ENCODE peak calls at places on chromosomes 4 and X, in eight cellular contexts. One of them, this sample, is unnamed.

GRCh38 chrX:115449742-115450141 is 111.2 kb upstream of the PLS3 start:
- DNase-seq in dermis microvascular lymphatic vessel endothelial cell: peak
- DNase-seq in KG1: no peak
- DNase-seq in stimulated activated CD8-positive, alpha-beta memory T cell treated with anti-CD3 and anti-CD28 coated beads, Interleukin-4, amount 100 ng/mL, for 1 hour: no peak
- DNase-seq in mucosa of gallbladder: peak
- DNase-seq in effector CD4-positive, alpha-beta T cell: no peak
- DNase-seq in astrocyte of the spinal cord: peak
- DNase-seq in SW480: no peak
- DNase-seq in this sample: peak

GRCh38 chr4:83591730-83592129 is 55.8 kb downstream of the GPAT3 start:
- DNase-seq in dermis microvascular lymphatic vessel endothelial cell: no peak
- DNase-seq in KG1: no peak
- DNase-seq in mucosa of gallbladder: no peak
- DNase-seq in effector CD4-positive, alpha-beta T cell: no peak
- DNase-seq in astrocyte of the spinal cord: no peak
- DNase-seq in SW480: no peak
- DNase-seq in stimulated activated CD8-positive, alpha-beta memory T cell treated with anti-CD3 and anti-CD28 coated beads, Interleukin-4, amount 100 ng/mL, for 1 hour: no peak
- DNase-seq in this sample: no peak

GRCh38 chr4:101806914-101807313 is 16.4 kb downstream of the BANK1 start:
- DNase-seq in effector CD4-positive, alpha-beta T cell: no peak
- DNase-seq in SW480: no peak
- DNase-seq in KG1: no peak
- DNase-seq in mucosa of gallbladder: no peak
- DNase-seq in astrocyte of the spinal cord: no peak
- DNase-seq in stimulated activated CD8-positive, alpha-beta memory T cell treated with anti-CD3 and anti-CD28 coated beads, Interleukin-4, amount 100 ng/mL, for 1 hour: no peak
- DNase-seq in dermis microvascular lymphatic vessel endothelial cell: no peak
- DNase-seq in this sample: peak

GRCh38 chr4:119693127-119693526 is 64.5 kb upstream of the PDE5A start:
- DNase-seq in SW480: no peak
- DNase-seq in effector CD4-positive, alpha-beta T cell: no peak
- DNase-seq in dermis microvascular lymphatic vessel endothelial cell: no peak
- DNase-seq in stimulated activated CD8-positive, alpha-beta memory T cell treated with anti-CD3 and anti-CD28 coated beads, Interleukin-4, amount 100 ng/mL, for 1 hour: no peak
- DNase-seq in KG1: no peak
- DNase-seq in astrocyte of the spinal cord: peak
- DNase-seq in mucosa of gallbladder: no peak
- DNase-seq in this sample: peak

GRCh38 chr4:185865901-185866328 is 53.9 kb upstream of the SORBS2 start:
- DNase-seq in SW480: no peak
- DNase-seq in effector CD4-positive, alpha-beta T cell: no peak
- DNase-seq in dermis microvascular lymphatic vessel endothelial cell: no peak
- DNase-seq in KG1: no peak
- DNase-seq in mucosa of gallbladder: peak
- DNase-seq in stimulated activated CD8-positive, alpha-beta memory T cell treated with anti-CD3 and anti-CD28 coated beads, Interleukin-4, amount 100 ng/mL, for 1 hour: no peak
- DNase-seq in astrocyte of the spinal cord: peak
- DNase-seq in this sample: no peak

GRCh38 chrX:132774312-132774711 is 184.1 kb downstream of the HS6ST2 start:
- DNase-seq in stimulated activated CD8-positive, alpha-beta memory T cell treated with anti-CD3 and anti-CD28 coated beads, Interleukin-4, amount 100 ng/mL, for 1 hour: no peak
- DNase-seq in KG1: no peak
- DNase-seq in SW480: no peak
- DNase-seq in astrocyte of the spinal cord: no peak
- DNase-seq in effector CD4-positive, alpha-beta T cell: no peak
- DNase-seq in mucosa of gallbladder: no peak
- DNase-seq in dermis microvascular lymphatic vessel endothelial cell: no peak
- DNase-seq in this sample: no peak

GRCh38 chr4:185039508-185040273 is 21.4 kb downstream of the HELT start:
- DNase-seq in mucosa of gallbladder: peak
- DNase-seq in KG1: no peak
- DNase-seq in dermis microvascular lymphatic vessel endothelial cell: peak
- DNase-seq in SW480: peak
- DNase-seq in effector CD4-positive, alpha-beta T cell: peak
- DNase-seq in stimulated activated CD8-positive, alpha-beta memory T cell treated with anti-CD3 and anti-CD28 coated beads, Interleukin-4, amount 100 ng/mL, for 1 hour: peak
- DNase-seq in astrocyte of the spinal cord: peak
- DNase-seq in this sample: peak

GRCh38 chr4:35689866-35690265 is 554.4 kb downstream of the ARAP2 start:
- DNase-seq in KG1: no peak
- DNase-seq in stimulated activated CD8-positive, alpha-beta memory T cell treated with anti-CD3 and anti-CD28 coated beads, Interleukin-4, amount 100 ng/mL, for 1 hour: no peak
- DNase-seq in dermis microvascular lymphatic vessel endothelial cell: no peak
- DNase-seq in astrocyte of the spinal cord: no peak
- DNase-seq in SW480: no peak
- DNase-seq in effector CD4-positive, alpha-beta T cell: no peak
- DNase-seq in mucosa of gallbladder: no peak
- DNase-seq in this sample: no peak

GRCh38 chr4:1458581-1458980 is 52.3 kb upstream of the NKX1-1 start:
- DNase-seq in SW480: no peak
- DNase-seq in astrocyte of the spinal cord: no peak
- DNase-seq in KG1: no peak
- DNase-seq in mucosa of gallbladder: no peak
- DNase-seq in effector CD4-positive, alpha-beta T cell: no peak
- DNase-seq in stimulated activated CD8-positive, alpha-beta memory T cell treated with anti-CD3 and anti-CD28 coated beads, Interleukin-4, amount 100 ng/mL, for 1 hour: no peak
- DNase-seq in dermis microvascular lymphatic vessel endothelial cell: no peak
- DNase-seq in this sample: no peak

GRCh38 chr4:99966692-99967091 is 16.6 kb upstream of the H2AZ1 start:
- DNase-seq in astrocyte of the spinal cord: no peak
- DNase-seq in mucosa of gallbladder: no peak
- DNase-seq in stimulated activated CD8-positive, alpha-beta memory T cell treated with anti-CD3 and anti-CD28 coated beads, Interleukin-4, amount 100 ng/mL, for 1 hour: no peak
- DNase-seq in effector CD4-positive, alpha-beta T cell: no peak
- DNase-seq in SW480: no peak
- DNase-seq in dermis microvascular lymphatic vessel endothelial cell: no peak
- DNase-seq in KG1: no peak
- DNase-seq in this sample: no peak

GRCh38 chrX:18873189-18873791 is 110.6 kb downstream of the PHKA2 start:
- DNase-seq in stimulated activated CD8-positive, alpha-beta memory T cell treated with anti-CD3 and anti-CD28 coated beads, Interleukin-4, amount 100 ng/mL, for 1 hour: no peak
- DNase-seq in effector CD4-positive, alpha-beta T cell: no peak
- DNase-seq in dermis microvascular lymphatic vessel endothelial cell: no peak
- DNase-seq in astrocyte of the spinal cord: peak
- DNase-seq in KG1: no peak
- DNase-seq in mucosa of gallbladder: no peak
- DNase-seq in SW480: peak
- DNase-seq in this sample: no peak

GRCh38 chr4:88526221-88526815 is 2.7 kb upstream of the PYURF start:
- DNase-seq in KG1: peak
- DNase-seq in effector CD4-positive, alpha-beta T cell: no peak
- DNase-seq in SW480: peak
- DNase-seq in stimulated activated CD8-positive, alpha-beta memory T cell treated with anti-CD3 and anti-CD28 coated beads, Interleukin-4, amount 100 ng/mL, for 1 hour: no peak
- DNase-seq in mucosa of gallbladder: no peak
- DNase-seq in dermis microvascular lymphatic vessel endothelial cell: no peak
- DNase-seq in astrocyte of the spinal cord: no peak
- DNase-seq in this sample: no peak

GRCh38 chrX:30831082-30831481 is 58.0 kb downstream of the TAB3 start:
- DNase-seq in effector CD4-positive, alpha-beta T cell: no peak
- DNase-seq in mucosa of gallbladder: no peak
- DNase-seq in KG1: no peak
- DNase-seq in astrocyte of the spinal cord: no peak
- DNase-seq in dermis microvascular lymphatic vessel endothelial cell: no peak
- DNase-seq in SW480: no peak
- DNase-seq in stimulated activated CD8-positive, alpha-beta memory T cell treated with anti-CD3 and anti-CD28 coated beads, Interleukin-4, amount 100 ng/mL, for 1 hour: no peak
- DNase-seq in this sample: no peak

GRCh38 chrX:19617550-19617949 is 102.2 kb upstream of the MAP3K15 start:
- DNase-seq in effector CD4-positive, alpha-beta T cell: no peak
- DNase-seq in SW480: no peak
- DNase-seq in mucosa of gallbladder: no peak
- DNase-seq in dermis microvascular lymphatic vessel endothelial cell: no peak
- DNase-seq in stimulated activated CD8-positive, alpha-beta memory T cell treated with anti-CD3 and anti-CD28 coated beads, Interleukin-4, amount 100 ng/mL, for 1 hour: no peak
- DNase-seq in KG1: no peak
- DNase-seq in astrocyte of the spinal cord: no peak
- DNase-seq in this sample: no peak

GRCh38 chrX:45992402-45993123 is 552.7 kb downstream of the ZNF674 start:
- DNase-seq in astrocyte of the spinal cord: no peak
- DNase-seq in mucosa of gallbladder: no peak
- DNase-seq in dermis microvascular lymphatic vessel endothelial cell: no peak
- DNase-seq in stimulated activated CD8-positive, alpha-beta memory T cell treated with anti-CD3 and anti-CD28 coated beads, Interleukin-4, amount 100 ng/mL, for 1 hour: no peak
- DNase-seq in effector CD4-positive, alpha-beta T cell: no peak
- DNase-seq in KG1: no peak
- DNase-seq in SW480: no peak
- DNase-seq in this sample: no peak

GRCh38 chr4:3780347-3781171 is 14.4 kb downstream of the ADRA2C start:
- DNase-seq in mucosa of gallbladder: peak
- DNase-seq in SW480: peak
- DNase-seq in stimulated activated CD8-positive, alpha-beta memory T cell treated with anti-CD3 and anti-CD28 coated beads, Interleukin-4, amount 100 ng/mL, for 1 hour: no peak
- DNase-seq in astrocyte of the spinal cord: no peak
- DNase-seq in dermis microvascular lymphatic vessel endothelial cell: no peak
- DNase-seq in KG1: no peak
- DNase-seq in effector CD4-positive, alpha-beta T cell: no peak
- DNase-seq in this sample: no peak

GRCh38 chr4:147103403-147103946 is 157.8 kb upstream of the TTC29 start:
- DNase-seq in astrocyte of the spinal cord: peak
- DNase-seq in mucosa of gallbladder: peak
- DNase-seq in effector CD4-positive, alpha-beta T cell: no peak
- DNase-seq in KG1: no peak
- DNase-seq in SW480: no peak
- DNase-seq in dermis microvascular lymphatic vessel endothelial cell: no peak
- DNase-seq in stimulated activated CD8-positive, alpha-beta memory T cell treated with anti-CD3 and anti-CD28 coated beads, Interleukin-4, amount 100 ng/mL, for 1 hour: no peak
- DNase-seq in this sample: peak

GRCh38 chr4:111602848-111603247 is 542.4 kb upstream of the FAM241A start:
- DNase-seq in KG1: no peak
- DNase-seq in effector CD4-positive, alpha-beta T cell: no peak
- DNase-seq in mucosa of gallbladder: no peak
- DNase-seq in stimulated activated CD8-positive, alpha-beta memory T cell treated with anti-CD3 and anti-CD28 coated beads, Interleukin-4, amount 100 ng/mL, for 1 hour: no peak
- DNase-seq in astrocyte of the spinal cord: peak
- DNase-seq in dermis microvascular lymphatic vessel endothelial cell: no peak
- DNase-seq in SW480: peak
- DNase-seq in this sample: no peak

GRCh38 chrX:56564182-56564885 is 907 bp downstream of the UBQLN2 start:
- DNase-seq in dermis microvascular lymphatic vessel endothelial cell: peak
- DNase-seq in effector CD4-positive, alpha-beta T cell: no peak
- DNase-seq in stimulated activated CD8-positive, alpha-beta memory T cell treated with anti-CD3 and anti-CD28 coated beads, Interleukin-4, amount 100 ng/mL, for 1 hour: no peak
- DNase-seq in astrocyte of the spinal cord: peak
- DNase-seq in SW480: peak
- DNase-seq in mucosa of gallbladder: no peak
- DNase-seq in KG1: no peak
- DNase-seq in this sample: no peak

GRCh38 chrX:8868070-8868795 is 67.0 kb upstream of the FAM9A start:
- DNase-seq in KG1: no peak
- DNase-seq in mucosa of gallbladder: no peak
- DNase-seq in astrocyte of the spinal cord: peak
- DNase-seq in stimulated activated CD8-positive, alpha-beta memory T cell treated with anti-CD3 and anti-CD28 coated beads, Interleukin-4, amount 100 ng/mL, for 1 hour: no peak
- DNase-seq in SW480: no peak
- DNase-seq in dermis microvascular lymphatic vessel endothelial cell: no peak
- DNase-seq in effector CD4-positive, alpha-beta T cell: no peak
- DNase-seq in this sample: no peak

GRCh38 chr4:115938764-115939443 is 825.5 kb upstream of the NDST4 start:
- DNase-seq in stimulated activated CD8-positive, alpha-beta memory T cell treated with anti-CD3 and anti-CD28 coated beads, Interleukin-4, amount 100 ng/mL, for 1 hour: no peak
- DNase-seq in KG1: no peak
- DNase-seq in effector CD4-positive, alpha-beta T cell: no peak
- DNase-seq in dermis microvascular lymphatic vessel endothelial cell: no peak
- DNase-seq in mucosa of gallbladder: no peak
- DNase-seq in SW480: no peak
- DNase-seq in astrocyte of the spinal cord: no peak
- DNase-seq in this sample: no peak

GRCh38 chr4:107153228-107153627 is 117.1 kb upstream of the DKK2 start:
- DNase-seq in SW480: no peak
- DNase-seq in astrocyte of the spinal cord: no peak
- DNase-seq in effector CD4-positive, alpha-beta T cell: no peak
- DNase-seq in KG1: no peak
- DNase-seq in dermis microvascular lymphatic vessel endothelial cell: peak
- DNase-seq in stimulated activated CD8-positive, alpha-beta memory T cell treated with anti-CD3 and anti-CD28 coated beads, Interleukin-4, amount 100 ng/mL, for 1 hour: no peak
- DNase-seq in mucosa of gallbladder: no peak
- DNase-seq in this sample: no peak

GRCh38 chrX:7943600-7944245 is 16.5 kb upstream of the PNPLA4 start:
- DNase-seq in KG1: no peak
- DNase-seq in dermis microvascular lymphatic vessel endothelial cell: no peak
- DNase-seq in effector CD4-positive, alpha-beta T cell: no peak
- DNase-seq in mucosa of gallbladder: no peak
- DNase-seq in SW480: no peak
- DNase-seq in stimulated activated CD8-positive, alpha-beta memory T cell treated with anti-CD3 and anti-CD28 coated beads, Interleukin-4, amount 100 ng/mL, for 1 hour: no peak
- DNase-seq in astrocyte of the spinal cord: peak
- DNase-seq in this sample: no peak

GRCh38 chrX:24515447-24515846 is 50.4 kb downstream of the PDK3 start:
- DNase-seq in KG1: no peak
- DNase-seq in stimulated activated CD8-positive, alpha-beta memory T cell treated with anti-CD3 and anti-CD28 coated beads, Interleukin-4, amount 100 ng/mL, for 1 hour: no peak
- DNase-seq in effector CD4-positive, alpha-beta T cell: no peak
- DNase-seq in dermis microvascular lymphatic vessel endothelial cell: no peak
- DNase-seq in astrocyte of the spinal cord: peak
- DNase-seq in mucosa of gallbladder: no peak
- DNase-seq in SW480: no peak
- DNase-seq in this sample: peak

GRCh38 chrX:51334276-51334675 is 1.7 kb downstream of the NUDT10 start:
- DNase-seq in dermis microvascular lymphatic vessel endothelial cell: no peak
- DNase-seq in astrocyte of the spinal cord: peak
- DNase-seq in SW480: no peak
- DNase-seq in stimulated activated CD8-positive, alpha-beta memory T cell treated with anti-CD3 and anti-CD28 coated beads, Interleukin-4, amount 100 ng/mL, for 1 hour: no peak
- DNase-seq in effector CD4-positive, alpha-beta T cell: no peak
- DNase-seq in KG1: no peak
- DNase-seq in mucosa of gallbladder: no peak
- DNase-seq in this sample: no peak